ENCODE peak calls at places on chromosome 4, in ten cellular contexts. S is SIG-M5, U is T1000, O is aorta, T is pancreas, N is activated gamma-delta T cell, J is IMR-90, D is KG1, B is head of caudate nucleus, H is tibial artery. P is an unnamed sample.

GRCh38 chr4:150007512-150007911 is 70.7 kb upstream of the DCLK2 start:
- DNase-seq in S (no peak), U (no peak), O (no peak), T (no peak), N (no peak), J (peak; percentile 57), D (no peak), B (no peak), H (no peak), P (peak; percentile 74)

GRCh38 chr4:85166318-85166717 is 199.8 kb upstream of the WDFY3 start:
- DNase-seq in S (no peak), U (no peak), O (no peak), T (no peak), N (no peak), J (no peak), D (no peak), B (no peak), H (no peak), P (no peak)

GRCh38 chr4:5823542-5824211 is 69.2 kb downstream of the CRMP1 start:
- DNase-seq in S (no peak), U (no peak), O (no peak), T (no peak), N (no peak), J (no peak), D (no peak), B (no peak), H (no peak), P (no peak)

GRCh38 chr4:54571762-54572542 is 85.8 kb upstream of the KIT start:
- DNase-seq in S (no peak), U (no peak), O (no peak), T (no peak), N (no peak), J (no peak), D (no peak), B (no peak), H (no peak), P (no peak)

GRCh38 chr4:174119051-174119450 is 164.4 kb downstream of the FBXO8 start:
- DNase-seq in S (no peak), U (no peak), O (no peak), T (no peak), N (no peak), J (peak; percentile 51), D (no peak), B (no peak), H (no peak), P (no peak)

GRCh38 chr4:11119474-11119873 is 309.2 kb downstream of the HS3ST1 start:
- DNase-seq in S (no peak), U (no peak), O (no peak), T (no peak), N (no peak), J (no peak), D (no peak), B (no peak), H (no peak), P (no peak)

GRCh38 chr4:6105311-6105911 is 87.2 kb upstream of the C4orf50 start:
- DNase-seq in S (no peak), U (no peak), O (no peak), T (no peak), N (no peak), J (no peak), D (no peak), B (peak; percentile 71), H (peak; percentile 4), P (no peak)

GRCh38 chr4:78038704-78039103 is 18.4 kb upstream of the FRAS1 start:
- DNase-seq in S (no peak), U (no peak), O (no peak), T (no peak), N (no peak), J (no peak), D (no peak), B (no peak), H (no peak), P (no peak)

GRCh38 chr4:7674706-7675105 is 240.0 kb upstream of the PSAPL1 start:
- DNase-seq in S (no peak), U (no peak), O (peak; percentile 44), T (no peak), N (no peak), J (no peak), D (no peak), B (no peak), H (no peak), P (no peak)

GRCh38 chr4:143514432-143514831 is 930 bp downstream of the SMARCA5 start:
- DNase-seq in S (no peak), U (no peak), O (peak; percentile 79), T (peak; percentile 13), N (no peak), J (peak; percentile 48), D (no peak), B (peak; percentile 49), H (peak; percentile 48), P (peak; percentile 53)

GRCh38 chr4:159282944-159283343 is 180.1 kb downstream of the RAPGEF2 start:
- DNase-seq in S (no peak), U (no peak), O (no peak), T (no peak), N (no peak), J (no peak), D (no peak), B (no peak), H (no peak), P (no peak)

GRCh38 chr4:125316391-125316780 is 1.6 kb downstream of the FAT4 start:
- DNase-seq in S (no peak), U (peak; percentile 9), O (peak; percentile 81), T (no peak), N (peak; percentile 5), J (no peak), D (no peak), B (peak; percentile 21), H (peak; percentile 51), P (peak; percentile 47)

GRCh38 chr4:150906987-150907633 is 108.0 kb downstream of the LRBA start:
- DNase-seq in S (no peak), U (no peak), O (no peak), T (no peak), N (no peak), J (no peak), D (no peak), B (no peak), H (no peak), P (no peak)

GRCh38 chr4:3287972-3288570 is 4.8 kb upstream of the RGS12 start:
- DNase-seq in S (no peak), U (no peak), O (no peak), T (no peak), N (no peak), J (no peak), D (no peak), B (no peak), H (no peak), P (peak; percentile 25)

GRCh38 chr4:52712172-52712990 is 38.8 kb downstream of the ERVMER34-1 start:
- DNase-seq in S (peak; percentile 70), U (peak; percentile 99), O (peak; percentile 99), T (peak; percentile 98), N (peak; percentile 94), J (peak; percentile 93), D (peak; percentile 73), B (peak; percentile 100), H (peak; percentile 98), P (peak; percentile 93)

GRCh38 chr4:184548651-184549341 is 74.4 kb upstream of the IRF2 start:
- DNase-seq in S (no peak), U (no peak), O (no peak), T (no peak), N (no peak), J (no peak), D (no peak), B (no peak), H (no peak), P (no peak)

GRCh38 chr4:176778491-176778890 is 14.2 kb downstream of the VEGFC start:
- DNase-seq in S (no peak), U (no peak), O (no peak), T (no peak), N (no peak), J (peak; percentile 83), D (no peak), B (no peak), H (no peak), P (peak; percentile 66)

GRCh38 chr4:145299380-145300076 is 119.1 kb upstream of the OTUD4 start:
- DNase-seq in S (no peak), U (peak; percentile 7), O (no peak), T (no peak), N (no peak), J (peak; percentile 75), D (no peak), B (peak; percentile 36), H (no peak), P (peak; percentile 89)

GRCh38 chr4:80125252-80126177 is 52.5 kb upstream of the ANTXR2 start:
- DNase-seq in S (no peak), U (no peak), O (no peak), T (no peak), N (no peak), J (peak; percentile 50), D (peak; percentile 80), B (no peak), H (no peak), P (no peak)

GRCh38 chr4:8260656-8261111 is 8.9 kb upstream of the HTRA3 start:
- DNase-seq in S (no peak), U (peak; percentile 54), O (no peak), T (no peak), N (no peak), J (peak; percentile 96), D (no peak), B (no peak), H (no peak), P (no peak)

GRCh38 chr4:176492648-176493302 is 173.0 kb downstream of the SPCS3 start:
- DNase-seq in S (no peak), U (no peak), O (no peak), T (no peak), N (no peak), J (peak; percentile 34), D (no peak), B (no peak), H (no peak), P (peak; percentile 22)

GRCh38 chr4:4853371-4853823 is 6.1 kb upstream of the MSX1 start:
- DNase-seq in S (no peak), U (no peak), O (no peak), T (no peak), N (no peak), J (no peak), D (no peak), B (no peak), H (no peak), P (no peak)

GRCh38 chr4:2007804-2008670 is 737 bp downstream of the NELFA start:
- DNase-seq in S (no peak), U (no peak), O (peak; percentile 78), T (no peak), N (no peak), J (peak; percentile 9), D (no peak), B (no peak), H (no peak), P (no peak)

GRCh38 chr4:138952405-138952804 is 63.2 kb upstream of the NOCT start:
- DNase-seq in S (no peak), U (no peak), O (no peak), T (no peak), N (no peak), J (peak; percentile 23), D (no peak), B (peak; percentile 75), H (no peak), P (no peak)

GRCh38 chr4:147157860-147158701 is 212.4 kb upstream of the TTC29 start:
- DNase-seq in S (no peak), U (no peak), O (peak; percentile 78), T (no peak), N (peak; percentile 7), J (peak; percentile 20), D (no peak), B (peak; percentile 32), H (no peak), P (peak; percentile 53)

GRCh38 chr4:182577411-182577810 is 334.2 kb downstream of the TENM3 start:
- DNase-seq in S (no peak), U (no peak), O (no peak), T (no peak), N (no peak), J (peak; percentile 67), D (no peak), B (no peak), H (no peak), P (peak; percentile 55)

GRCh38 chr4:4320528-4320927 is 30.5 kb downstream of the ZBTB49 start:
- DNase-seq in S (no peak), U (no peak), O (peak; percentile 44), T (no peak), N (no peak), J (no peak), D (no peak), B (no peak), H (no peak), P (no peak)

GRCh38 chr4:29581469-29581868 is 1138.7 kb upstream of the PCDH7 start:
- DNase-seq in S (no peak), U (no peak), O (no peak), T (no peak), N (no peak), J (peak; percentile 31), D (no peak), B (peak; percentile 23), H (no peak), P (no peak)